ENCODE peak calls at places on chromosome 2, in eight cellular contexts. One of them, this sample, is unnamed.

GRCh38 chr2:163466583-163466982 is 269.2 kb downstream of the FIGN start:
- DNase-seq in myocyte: peak
- DNase-seq in T1000: no peak
- DNase-seq in NCI-H1105 treated with DMSO at 0.1 percent for 48 hours: peak
- DNase-seq in NCI-H1092: no peak
- DNase-seq in stimulated activated CD4-positive, alpha-beta T cell treated with anti-CD3 and anti-CD28 coated beads, TNF-alpha, amount 100 ng/mL, for 24 hours: no peak
- DNase-seq in Karpas-422: no peak
- DNase-seq in GM12891: no peak
- DNase-seq in this sample: no peak

GRCh38 chr2:31937741-31938140 is 73.1 kb downstream of the MEMO1 start:
- DNase-seq in GM12891: no peak
- DNase-seq in Karpas-422: no peak
- DNase-seq in NCI-H1105 treated with DMSO at 0.1 percent for 48 hours: no peak
- DNase-seq in stimulated activated CD4-positive, alpha-beta T cell treated with anti-CD3 and anti-CD28 coated beads, TNF-alpha, amount 100 ng/mL, for 24 hours: no peak
- DNase-seq in T1000: no peak
- DNase-seq in NCI-H1092: no peak
- DNase-seq in myocyte: no peak
- DNase-seq in this sample: no peak

GRCh38 chr2:113797237-113797636 is 40.8 kb upstream of the SLC35F5 start:
- DNase-seq in myocyte: no peak
- DNase-seq in NCI-H1105 treated with DMSO at 0.1 percent for 48 hours: no peak
- DNase-seq in Karpas-422: no peak
- DNase-seq in GM12891: no peak
- DNase-seq in T1000: no peak
- DNase-seq in stimulated activated CD4-positive, alpha-beta T cell treated with anti-CD3 and anti-CD28 coated beads, TNF-alpha, amount 100 ng/mL, for 24 hours: no peak
- DNase-seq in NCI-H1092: no peak
- DNase-seq in this sample: no peak

GRCh38 chr2:224252601-224253000 is 149.3 kb downstream of the FAM124B start:
- DNase-seq in NCI-H1092: no peak
- DNase-seq in stimulated activated CD4-positive, alpha-beta T cell treated with anti-CD3 and anti-CD28 coated beads, TNF-alpha, amount 100 ng/mL, for 24 hours: no peak
- DNase-seq in NCI-H1105 treated with DMSO at 0.1 percent for 48 hours: no peak
- DNase-seq in Karpas-422: no peak
- DNase-seq in GM12891: no peak
- DNase-seq in T1000: no peak
- DNase-seq in myocyte: no peak
- DNase-seq in this sample: no peak

GRCh38 chr2:230537531-230537976 is 121.6 kb downstream of the SP100 start:
- DNase-seq in myocyte: no peak
- DNase-seq in NCI-H1092: no peak
- DNase-seq in stimulated activated CD4-positive, alpha-beta T cell treated with anti-CD3 and anti-CD28 coated beads, TNF-alpha, amount 100 ng/mL, for 24 hours: no peak
- DNase-seq in T1000: no peak
- DNase-seq in GM12891: no peak
- DNase-seq in Karpas-422: no peak
- DNase-seq in NCI-H1105 treated with DMSO at 0.1 percent for 48 hours: no peak
- DNase-seq in this sample: no peak

GRCh38 chr2:24489942-24490673 is 946 bp upstream of the NCOA1 start:
- DNase-seq in NCI-H1105 treated with DMSO at 0.1 percent for 48 hours: peak
- DNase-seq in stimulated activated CD4-positive, alpha-beta T cell treated with anti-CD3 and anti-CD28 coated beads, TNF-alpha, amount 100 ng/mL, for 24 hours: no peak
- DNase-seq in myocyte: no peak
- DNase-seq in NCI-H1092: no peak
- DNase-seq in T1000: no peak
- DNase-seq in GM12891: no peak
- DNase-seq in Karpas-422: no peak
- DNase-seq in this sample: no peak

GRCh38 chr2:2698182-2699116 is 367.4 kb upstream of the MYT1L start:
- DNase-seq in stimulated activated CD4-positive, alpha-beta T cell treated with anti-CD3 and anti-CD28 coated beads, TNF-alpha, amount 100 ng/mL, for 24 hours: no peak
- DNase-seq in myocyte: no peak
- DNase-seq in NCI-H1092: peak
- DNase-seq in NCI-H1105 treated with DMSO at 0.1 percent for 48 hours: no peak
- DNase-seq in T1000: no peak
- DNase-seq in Karpas-422: peak
- DNase-seq in GM12891: no peak
- DNase-seq in this sample: no peak

GRCh38 chr2:28407976-28408690 is 15.5 kb downstream of the FOSL2 start:
- DNase-seq in NCI-H1105 treated with DMSO at 0.1 percent for 48 hours: no peak
- DNase-seq in GM12891: no peak
- DNase-seq in Karpas-422: no peak
- DNase-seq in T1000: no peak
- DNase-seq in NCI-H1092: no peak
- DNase-seq in stimulated activated CD4-positive, alpha-beta T cell treated with anti-CD3 and anti-CD28 coated beads, TNF-alpha, amount 100 ng/mL, for 24 hours: no peak
- DNase-seq in myocyte: no peak
- DNase-seq in this sample: no peak

GRCh38 chr2:140502951-140503630 is 1627.7 kb downstream of the LRP1B start:
- DNase-seq in NCI-H1092: no peak
- DNase-seq in NCI-H1105 treated with DMSO at 0.1 percent for 48 hours: no peak
- DNase-seq in GM12891: no peak
- DNase-seq in myocyte: peak
- DNase-seq in stimulated activated CD4-positive, alpha-beta T cell treated with anti-CD3 and anti-CD28 coated beads, TNF-alpha, amount 100 ng/mL, for 24 hours: no peak
- DNase-seq in Karpas-422: no peak
- DNase-seq in T1000: no peak
- DNase-seq in this sample: no peak

GRCh38 chr2:85032621-85033020 is 61.7 kb downstream of the KCMF1 start:
- DNase-seq in myocyte: no peak
- DNase-seq in T1000: no peak
- DNase-seq in NCI-H1105 treated with DMSO at 0.1 percent for 48 hours: no peak
- DNase-seq in NCI-H1092: no peak
- DNase-seq in GM12891: no peak
- DNase-seq in Karpas-422: no peak
- DNase-seq in stimulated activated CD4-positive, alpha-beta T cell treated with anti-CD3 and anti-CD28 coated beads, TNF-alpha, amount 100 ng/mL, for 24 hours: no peak
- DNase-seq in this sample: no peak

GRCh38 chr2:229887441-229887840 is 34.4 kb downstream of the TRIP12 start:
- DNase-seq in NCI-H1092: no peak
- DNase-seq in T1000: no peak
- DNase-seq in NCI-H1105 treated with DMSO at 0.1 percent for 48 hours: no peak
- DNase-seq in Karpas-422: no peak
- DNase-seq in myocyte: no peak
- DNase-seq in GM12891: no peak
- DNase-seq in stimulated activated CD4-positive, alpha-beta T cell treated with anti-CD3 and anti-CD28 coated beads, TNF-alpha, amount 100 ng/mL, for 24 hours: no peak
- DNase-seq in this sample: no peak

GRCh38 chr2:201795608-201796477 is 10.5 kb upstream of the CDK15 start:
- DNase-seq in GM12891: no peak
- DNase-seq in Karpas-422: peak
- DNase-seq in T1000: peak
- DNase-seq in NCI-H1092: no peak
- DNase-seq in NCI-H1105 treated with DMSO at 0.1 percent for 48 hours: peak
- DNase-seq in stimulated activated CD4-positive, alpha-beta T cell treated with anti-CD3 and anti-CD28 coated beads, TNF-alpha, amount 100 ng/mL, for 24 hours: no peak
- DNase-seq in myocyte: peak
- DNase-seq in this sample: no peak